ENCODE peak calls at places on chromosomes 1 and 21, in nine cellular contexts. M, P, N, I, U, D, S, G and T are unnamed samples.

GRCh38 chr1:212364985-212365384 is 49.7 kb downstream of the PACC1 start:
- DNase-seq in G (no peak), U (no peak), M (no peak), D (no peak), N (peak), S (peak), I (no peak), P (no peak), T (no peak)

GRCh38 chr21:44497641-44498243 is 42.3 kb downstream of the KRTAP10-1 start:
- DNase-seq in G (no peak), U (no peak), N (no peak), S (no peak), P (no peak), D (no peak), I (no peak), M (no peak), T (no peak)

GRCh38 chr1:54310439-54311328 is 95.5 kb downstream of the SSBP3 start:
- DNase-seq in N (peak), D (no peak), S (peak), P (no peak), I (peak), U (peak), G (no peak), M (peak), T (peak)

GRCh38 chr1:112826217-112826944 is 111.2 kb upstream of the PPM1J start:
- DNase-seq in N (no peak), P (no peak), I (no peak), S (no peak), G (no peak), D (no peak), U (no peak), M (no peak), T (no peak)

GRCh38 chr21:34807146-34807880 is 138.5 kb downstream of the CLIC6 start:
- DNase-seq in I (no peak), D (no peak), U (no peak), N (no peak), M (peak), S (peak), G (no peak), P (peak), T (peak)

GRCh38 chr1:94819584-94819944 is 593 bp upstream of the SLC44A3 start:
- DNase-seq in G (no peak), N (no peak), I (no peak), D (no peak), P (no peak), M (no peak), U (no peak), S (no peak), T (no peak)

GRCh38 chr1:54937469-54937868 is 43.0 kb upstream of the TMEM61 start:
- DNase-seq in G (no peak), D (no peak), M (no peak), N (no peak), I (no peak), S (peak), P (no peak), U (no peak), T (no peak)

GRCh38 chr1:104765115-104765514 is 1015.4 kb downstream of the AMY1C start:
- DNase-seq in G (no peak), D (no peak), S (peak), I (no peak), U (no peak), N (no peak), M (peak), P (no peak), T (peak)

GRCh38 chr1:205950826-205951549 is 7.7 kb upstream of the SLC26A9 start:
- DNase-seq in M (no peak), N (no peak), D (no peak), P (no peak), S (no peak), G (no peak), U (no peak), I (no peak), T (no peak)

GRCh38 chr1:160030657-160031367 is 978 bp downstream of the PIGM start:
- DNase-seq in S (no peak), U (peak), G (no peak), P (no peak), D (no peak), M (no peak), I (no peak), N (peak), T (peak)

GRCh38 chr1:175877939-175878730 is 134.7 kb upstream of the TNR start:
- DNase-seq in U (no peak), P (no peak), M (no peak), S (no peak), N (no peak), G (no peak), I (no peak), D (no peak), T (no peak)

GRCh38 chr1:2628191-2628932 is 4.5 kb downstream of the MMEL1 start:
- DNase-seq in G (peak), D (no peak), N (no peak), P (no peak), M (no peak), S (no peak), I (no peak), U (no peak), T (no peak)

GRCh38 chr1:64090436-64090835 is 113.0 kb upstream of the UBE2U start:
- DNase-seq in G (no peak), P (no peak), M (no peak), D (no peak), N (no peak), S (no peak), U (no peak), I (no peak), T (no peak)

GRCh38 chr1:145927073-145927886 is at the start of gene RBM8A:
- DNase-seq in I (peak), S (peak), G (peak), P (peak), D (peak), N (peak), U (peak), M (peak), T (peak)

GRCh38 chr21:36709868-36710728 is 11.2 kb downstream of the SIM2 start:
- DNase-seq in U (no peak), P (no peak), M (no peak), S (no peak), G (peak), I (no peak), D (no peak), N (no peak), T (peak)

GRCh38 chr1:23575226-23575810 is 16.0 kb upstream of the ID3 start:
- DNase-seq in M (no peak), I (no peak), U (no peak), S (no peak), D (no peak), P (no peak), G (no peak), N (peak), T (no peak)

GRCh38 chr1:29318724-29319123 is 82.4 kb downstream of the PTPRU start:
- DNase-seq in M (no peak), N (no peak), D (no peak), S (no peak), P (no peak), U (no peak), I (no peak), G (no peak), T (no peak)

GRCh38 chr1:107432108-107432507 is 291.3 kb downstream of the NTNG1 start:
- DNase-seq in U (no peak), S (no peak), N (no peak), P (no peak), D (no peak), I (no peak), M (no peak), G (no peak), T (no peak)

DNA sequence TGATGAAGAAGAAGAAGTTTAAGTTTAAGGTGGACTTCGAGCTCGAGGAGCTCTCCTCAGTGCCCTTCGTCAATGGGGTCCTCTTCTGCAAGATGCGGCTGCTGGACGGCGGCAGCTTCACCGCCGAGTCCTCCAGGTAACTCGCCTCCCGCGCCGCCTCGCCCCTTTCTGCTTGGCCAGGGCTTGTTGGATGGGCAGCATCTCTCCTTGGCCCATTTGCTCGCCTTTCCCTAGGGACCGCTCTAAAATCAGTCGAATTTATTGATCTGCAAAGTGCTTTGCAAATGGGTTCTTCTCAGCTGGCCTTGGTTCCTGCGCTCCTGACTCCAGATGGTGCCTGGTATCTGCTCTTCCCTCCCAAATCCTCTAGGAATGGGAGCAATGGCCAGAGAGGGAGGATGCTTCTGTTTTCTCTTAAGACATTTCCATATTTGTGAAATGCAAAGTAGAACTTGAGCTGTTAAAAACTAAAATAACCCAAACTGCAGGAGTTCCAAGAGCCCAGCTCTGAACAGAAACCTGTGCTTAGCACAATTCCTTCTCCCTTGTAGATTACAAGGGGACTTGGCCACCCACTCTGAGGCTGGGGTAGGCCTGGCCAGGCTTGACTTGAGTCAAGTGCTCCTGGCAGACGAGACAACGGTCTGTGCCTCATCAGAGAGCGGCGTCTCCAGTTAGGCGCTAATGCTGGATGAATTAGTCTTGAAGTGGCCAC is 687 bp downstream of the EEIG2 start:
- DNase-seq in P (peak), D (peak), S (peak), U (peak), N (peak), G (peak), M (peak), I (no peak), T (peak)
- TF ChIP-seq CTCF in P (no peak), D (no peak), S (peak), U (no peak), N (no peak), G (no peak), M (no peak), I (no peak), T (no peak)

GRCh38 chr1:116825735-116826438 is 71.7 kb downstream of the CD2 start:
- DNase-seq in G (no peak), S (no peak), I (no peak), D (no peak), M (no peak), U (no peak), N (peak), P (no peak), T (peak)
- TF ChIP-seq CTCF in G (no peak), S (no peak), I (no peak), D (no peak), M (no peak), U (no peak), N (no peak), P (no peak), T (no peak)

GRCh38 chr1:58005212-58005611 is 541.3 kb downstream of the OMA1 start:
- DNase-seq in S (no peak), G (no peak), I (no peak), P (no peak), N (no peak), U (no peak), M (no peak), D (no peak), T (no peak)

GRCh38 chr1:58006421-58007032 is 540.0 kb downstream of the OMA1 start:
- DNase-seq in S (no peak), D (no peak), I (no peak), M (no peak), G (no peak), U (no peak), N (no peak), P (no peak), T (no peak)

GRCh38 chr1:58000821-58001220 is 545.7 kb downstream of the OMA1 start:
- DNase-seq in N (no peak), G (no peak), I (no peak), P (no peak), M (no peak), S (no peak), D (no peak), U (no peak), T (no peak)

DNA sequence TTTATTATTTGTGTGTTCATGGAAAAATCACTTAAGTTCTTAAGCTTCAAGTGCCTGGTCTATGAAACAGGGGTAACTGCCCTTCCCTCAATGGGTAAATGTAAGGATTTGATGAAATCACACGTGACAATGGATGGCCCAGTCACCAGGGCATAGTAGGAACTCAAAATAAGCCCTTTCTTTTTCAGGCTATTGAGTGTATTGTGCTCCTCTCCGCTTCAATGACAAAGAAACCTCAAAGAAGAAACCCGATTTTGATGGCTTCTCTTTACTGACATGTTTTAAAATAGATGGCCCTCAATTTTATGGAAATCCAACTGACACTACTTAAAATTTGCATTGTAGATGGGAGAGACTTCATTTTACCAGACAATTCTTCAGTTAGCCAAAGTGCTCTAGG is 543.5 kb downstream of the OMA1 start:
- DNase-seq in G (no peak), I (no peak), N (no peak), S (no peak), P (no peak), M (no peak), D (no peak), U (no peak), T (no peak)
- TF ChIP-seq CTCF in G (no peak), I (no peak), N (no peak), S (no peak), P (no peak), M (no peak), D (no peak), U (no peak), T (no peak)

DNA sequence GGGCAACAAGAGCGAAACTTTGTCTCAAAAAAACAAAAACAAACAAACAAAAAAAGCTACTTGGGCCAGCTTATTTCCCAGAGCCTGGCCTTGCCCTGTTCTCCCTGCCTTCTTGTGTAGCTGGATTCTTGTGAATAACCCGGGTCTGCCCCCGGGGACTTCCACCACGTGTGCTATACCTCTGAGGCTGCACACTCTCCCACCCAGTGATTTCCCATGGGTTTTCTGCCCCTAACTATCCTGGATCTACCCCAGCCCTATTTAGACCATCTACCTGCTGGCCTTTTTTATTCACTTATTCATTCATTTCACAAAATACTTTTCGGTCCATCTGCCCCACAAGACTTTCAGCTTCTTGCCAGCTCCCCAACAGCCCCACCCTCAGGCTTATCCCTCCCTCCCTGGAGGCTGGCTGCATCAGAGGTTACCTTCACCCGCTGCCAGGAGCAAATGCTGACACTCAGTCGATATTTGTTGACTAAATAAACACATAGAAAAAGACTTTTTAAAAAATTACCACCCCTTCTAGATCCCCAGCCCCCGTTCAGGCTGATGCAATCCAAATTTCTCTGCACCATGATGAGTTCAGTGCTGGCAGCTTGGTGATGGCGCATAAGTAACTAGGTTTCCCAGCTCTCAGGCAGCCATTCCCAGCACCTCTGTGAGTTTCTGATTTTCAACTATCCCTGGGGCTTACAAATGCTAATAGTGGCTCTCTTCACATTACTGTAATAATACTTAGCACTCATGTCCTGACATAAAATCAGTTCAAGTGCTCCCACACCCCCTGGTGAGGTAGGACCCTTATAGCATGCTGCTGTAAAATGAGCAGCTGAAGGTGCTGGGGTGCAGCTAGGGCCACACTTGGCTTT is 30.7 kb upstream of the TARBP1 start:
- DNase-seq in S (no peak), D (no peak), U (no peak), N (no peak), I (no peak), P (no peak), M (no peak), G (no peak), T (no peak)
- TF ChIP-seq CTCF in S (no peak), D (no peak), U (no peak), N (no peak), I (peak), P (no peak), M (no peak), G (no peak), T (no peak)

DNA sequence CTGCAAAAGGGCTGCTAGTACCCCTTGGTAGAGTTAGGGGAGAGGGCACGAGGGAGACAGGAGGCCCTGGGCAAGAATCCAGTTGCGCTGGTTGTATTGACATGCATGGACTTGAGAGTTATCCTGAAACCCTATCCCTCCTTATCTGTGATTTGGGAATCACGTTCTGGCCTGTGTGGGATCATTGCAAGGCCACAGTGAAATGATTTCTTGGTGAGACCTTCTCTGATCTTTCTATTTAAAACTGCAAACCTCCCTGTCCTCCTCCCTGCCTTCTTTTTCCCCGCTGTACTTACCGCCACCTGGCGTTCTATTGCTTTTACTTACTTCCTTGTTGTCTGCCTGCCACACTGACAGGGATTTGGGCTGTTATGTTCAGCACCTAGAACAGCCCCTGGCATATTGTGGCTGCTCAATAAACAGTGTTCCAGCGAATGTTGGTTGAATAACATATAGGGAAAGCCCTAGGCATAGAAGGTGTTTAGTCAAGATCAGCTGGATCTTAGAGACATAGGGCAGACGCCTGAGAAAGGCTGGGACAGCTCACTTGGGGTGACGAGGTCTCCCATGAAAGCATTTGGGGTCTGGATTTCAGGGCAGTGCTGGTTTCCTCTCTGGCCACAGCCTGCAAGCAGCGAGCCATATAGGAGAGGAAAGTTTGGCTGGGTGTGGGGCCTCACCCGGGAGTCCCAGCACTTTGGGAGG is 25.6 kb downstream of the ALPL start:
- DNase-seq in D (no peak), I (no peak), P (no peak), G (no peak), N (peak), U (peak), S (peak), M (peak), T (peak)
- TF ChIP-seq CTCF in D (peak), I (peak), P (no peak), G (peak), N (peak), U (no peak), S (peak), M (peak), T (peak)

GRCh38 chr1:88063605-88064004 is 620.5 kb upstream of the PKN2 start:
- DNase-seq in N (no peak), P (no peak), I (no peak), S (no peak), G (no peak), M (no peak), U (no peak), D (no peak), T (no peak)

GRCh38 chr1:88061106-88061829 is 622.8 kb upstream of the PKN2 start:
- DNase-seq in N (peak), P (no peak), G (no peak), I (no peak), D (no peak), U (peak), M (peak), S (peak), T (peak)

GRCh38 chr1:88060112-88060673 is 623.9 kb upstream of the PKN2 start:
- DNase-seq in N (no peak), G (no peak), M (no peak), P (no peak), I (no peak), S (no peak), D (no peak), U (no peak), T (no peak)

GRCh38 chr1:88062650-88063153 is 621.4 kb upstream of the PKN2 start:
- DNase-seq in P (no peak), N (no peak), M (no peak), U (no peak), G (no peak), S (no peak), I (no peak), D (no peak), T (no peak)

GRCh38 chr1:88061830-88062177 is 622.3 kb upstream of the PKN2 start:
- DNase-seq in U (no peak), D (no peak), P (no peak), M (no peak), I (no peak), N (no peak), S (peak), G (no peak), T (no peak)
- TF ChIP-seq CTCF in U (peak), D (no peak), P (no peak), M (no peak), I (no peak), N (no peak), S (no peak), G (no peak), T (no peak)